ENCODE peak calls at places on chromosomes 5 and 9, in seven cellular contexts. V is EL, U is NCI-H460, X is neural progenitor cell, A is left ventricle myocardium inferior, P is hypothalamus, F is amniotic stem cell. J is an unnamed sample.

GRCh38 chr5:38891563-38891962 is 45.8 kb downstream of the OSMR start:
- DNase-seq in A (no peak), V (no peak), U (no peak), X (no peak), P (no peak), F (no peak), J (no peak)

GRCh38 chr5:175797521-175798038 is 73.8 kb upstream of the CPLX2 start:
- DNase-seq in A (no peak), X (peak), U (no peak), F (no peak), V (no peak), P (no peak), J (peak)

GRCh38 chr5:170306381-170306790 is 8.8 kb upstream of the LCP2 start:
- DNase-seq in U (peak), P (no peak), F (no peak), V (peak), A (peak), X (no peak), J (no peak)

GRCh38 chr9:114313186-114313585 is 9.7 kb upstream of the ORM1 start:
- DNase-seq in F (no peak), P (no peak), U (no peak), X (no peak), A (no peak), V (no peak), J (no peak)

GRCh38 chr5:172920447-172920849 is 38.8 kb upstream of the RPL26L1 start:
- DNase-seq in P (no peak), F (no peak), U (peak), V (peak), A (no peak), X (no peak), J (no peak)

GRCh38 chr9:95741631-95742030 is 133.9 kb upstream of the ERCC6L2 start:
- DNase-seq in V (no peak), P (no peak), F (no peak), X (no peak), A (no peak), U (no peak), J (no peak)

GRCh38 chr9:85859751-85860150 is 81.2 kb upstream of the NAA35 start:
- DNase-seq in F (no peak), U (no peak), A (no peak), P (no peak), V (no peak), X (no peak), J (no peak)

GRCh38 chr5:16596541-16596940 is 20.3 kb downstream of the RETREG1 start:
- DNase-seq in A (no peak), U (no peak), V (peak), X (no peak), F (peak), P (no peak), J (no peak)

GRCh38 chr9:126514037-126514821 is 99.5 kb upstream of the LMX1B start:
- DNase-seq in U (peak), V (peak), P (no peak), F (peak), A (peak), X (peak), J (peak)

GRCh38 chr9:128244443-128245226 is 31.2 kb downstream of the GOLGA2 start:
- DNase-seq in P (no peak), V (peak), F (peak), X (peak), A (peak), U (no peak), J (peak)

GRCh38 chr5:9714187-9714586 is 84.0 kb upstream of the TAS2R1 start:
- DNase-seq in X (no peak), P (no peak), V (peak), F (no peak), U (no peak), A (no peak), J (no peak)

GRCh38 chr5:398475-399295 is 44.3 kb upstream of the EXOC3 start:
- DNase-seq in A (no peak), U (no peak), X (no peak), V (no peak), P (no peak), F (no peak), J (peak)

GRCh38 chr9:78552802-78553201 is 255.9 kb downstream of the PSAT1 start:
- DNase-seq in A (no peak), X (no peak), F (no peak), P (no peak), U (peak), V (no peak), J (no peak)

GRCh38 chr9:131358438-131359029 is 35.4 kb upstream of the PRRC2B start:
- DNase-seq in X (no peak), F (no peak), V (no peak), A (no peak), P (no peak), U (no peak), J (no peak)

GRCh38 chr9:3475300-3476020 is 50.3 kb downstream of the RFX3 start:
- DNase-seq in P (no peak), A (no peak), U (no peak), X (no peak), V (no peak), F (no peak), J (peak)

GRCh38 chr5:124461857-124462423 is 284.5 kb downstream of the ZNF608 start:
- DNase-seq in A (no peak), P (no peak), F (no peak), X (peak), U (no peak), V (no peak), J (no peak)

GRCh38 chr5:96297867-96298266 is 135.2 kb downstream of the PCSK1 start:
- DNase-seq in P (no peak), U (peak), A (no peak), V (peak), X (no peak), F (no peak), J (no peak)

GRCh38 chr5:55903121-55903701 is 52.1 kb downstream of the IL31RA start:
- DNase-seq in V (no peak), F (no peak), U (no peak), X (no peak), P (no peak), A (no peak), J (no peak)

GRCh38 chr5:33701251-33701650 is 190.5 kb downstream of the ADAMTS12 start:
- DNase-seq in A (no peak), V (peak), P (no peak), X (no peak), U (no peak), F (peak), J (no peak)

J was measured in WTC11.